ENCODE peak calls at places on chromosomes 6 and 20, in four cellular contexts. L is adrenal gland, K is heart left ventricle, N is suprapubic skin. P is an unnamed sample.

GRCh38 chr6:27892596-27893058 is 19.6 kb downstream of the OR2B2 start:
- DNase-seq in N (no peak), L (no peak), K (no peak), P (no peak)

GRCh38 chr20:45833030-45833882 is at the start of gene SNX21:
- DNase-seq in L (peak), N (peak), K (peak), P (peak)

GRCh38 chr20:32972181-32973076 is 31.8 kb downstream of the SUN5 start:
- DNase-seq in L (no peak), N (peak), K (no peak), P (peak)

GRCh38 chr6:109073344-109074235 is 21.1 kb downstream of the SESN1 start:
- DNase-seq in L (peak), N (no peak), K (peak), P (no peak)

GRCh38 chr20:47019106-47019824 is 124.6 kb downstream of the EYA2 start:
- DNase-seq in N (no peak), K (no peak), L (peak), P (no peak)

GRCh38 chr6:133705071-133705470 is 183.8 kb upstream of the TCF21 start:
- DNase-seq in N (no peak), K (no peak), L (no peak), P (no peak)

GRCh38 chr20:22394583-22394982 is 189.8 kb downstream of the FOXA2 start:
- DNase-seq in N (no peak), K (no peak), L (no peak), P (no peak)

GRCh38 chr6:137496909-137497721 is 2.9 kb upstream of the OLIG3 start:
- DNase-seq in N (no peak), K (no peak), L (no peak), P (no peak)

GRCh38 chr6:109892451-109893435 is 85.4 kb upstream of the GPR6 start:
- DNase-seq in L (no peak), N (no peak), K (no peak), P (no peak)

GRCh38 chr6:43570876-43571441 is 4.9 kb downstream of the XPO5 start:
- DNase-seq in K (no peak), L (no peak), N (no peak), P (no peak)

GRCh38 chr6:35485402-35485877 is 11.4 kb downstream of the TEAD3 start:
- DNase-seq in N (no peak), K (no peak), L (no peak), P (no peak)

GRCh38 chr6:44201200-44201599 is 15.5 kb upstream of the MYMX start:
- DNase-seq in L (no peak), N (no peak), K (no peak), P (no peak)

GRCh38 chr20:62358171-62358719 is 8.9 kb downstream of the LAMA5 start:
- DNase-seq in N (no peak), K (no peak), L (peak), P (no peak)

GRCh38 chr6:6713660-6714446 is 125.3 kb downstream of the LY86 start:
- DNase-seq in N (no peak), K (no peak), L (no peak), P (no peak)

GRCh38 chr6:52390361-52390727 is 28.4 kb downstream of the PAQR8 start:
- DNase-seq in K (no peak), L (no peak), N (no peak), P (no peak)

GRCh38 chr20:49699200-49699992 is 14.3 kb downstream of the B4GALT5 start:
- DNase-seq in N (no peak), L (no peak), K (no peak), P (no peak)

GRCh38 chr20:41079066-41079465 is 50.4 kb downstream of the TOP1 start:
- DNase-seq in N (no peak), L (no peak), K (no peak), P (no peak)

GRCh38 chr6:10505529-10505928 is 15.6 kb upstream of the GCNT2 start:
- DNase-seq in K (no peak), L (no peak), N (no peak), P (no peak)

GRCh38 chr20:43138061-43138860 is 51.4 kb downstream of the PTPRT start:
- DNase-seq in N (no peak), L (no peak), K (no peak), P (no peak)

GRCh38 chr20:15077733-15078132 is 740.3 kb upstream of the FLRT3 start:
- DNase-seq in K (no peak), N (no peak), L (no peak), P (no peak)

GRCh38 chr6:162964703-162965140 is 236.9 kb downstream of the PACRG start:
- DNase-seq in N (no peak), K (peak), L (peak), P (peak)

GRCh38 chr6:29011276-29011734 is 6.2 kb upstream of the ZNF311 start:
- DNase-seq in K (peak), N (no peak), L (peak), P (peak)

GRCh38 chr20:57436223-57436545 is 45.0 kb downstream of the RBM38 start:
- DNase-seq in K (no peak), N (no peak), L (no peak), P (no peak)

GRCh38 chr6:113122060-113122459 is 735.1 kb upstream of the MARCKS start:
- DNase-seq in K (peak), L (no peak), N (no peak), P (no peak)

GRCh38 chr6:32692019-32692418 is 25.6 kb upstream of the HLA-DQB1 start:
- DNase-seq in K (no peak), N (no peak), L (peak), P (no peak)

GRCh38 chr20:62523473-62524203 is 47.8 kb upstream of the GATA5 start:
- DNase-seq in K (no peak), L (no peak), N (no peak), P (no peak)

GRCh38 chr6:95848717-95849116 is 167.1 kb upstream of the FUT9 start:
- DNase-seq in K (no peak), N (no peak), L (no peak), P (no peak)

GRCh38 chr6:6717953-6718352 is 129.4 kb downstream of the LY86 start:
- DNase-seq in K (no peak), N (no peak), L (no peak), P (no peak)

GRCh38 chr6:169019727-169020491 is 233.7 kb downstream of the THBS2 start:
- DNase-seq in K (no peak), L (no peak), N (no peak), P (no peak)

GRCh38 chr6:169019111-169019510 is 234.5 kb downstream of the THBS2 start:
- DNase-seq in K (no peak), L (no peak), N (no peak), P (no peak)

GRCh38 chr6:169020821-169021220 is 232.8 kb downstream of the THBS2 start:
- DNase-seq in L (no peak), K (no peak), N (no peak), P (no peak)

GRCh38 chr6:169014681-169015080 is 239.0 kb downstream of the THBS2 start:
- DNase-seq in N (no peak), K (no peak), L (no peak), P (no peak)

GRCh38 chr6:169016758-169017157 is 236.9 kb downstream of the THBS2 start:
- DNase-seq in L (no peak), N (no peak), K (no peak), P (no peak)
- H3K4me3 ChIP-seq in L (no peak), N (no peak), K (no peak), P (no peak)

GRCh38 chr6:47308674-47309325 is 905 bp downstream of the TNFRSF21 start:
- DNase-seq in K (peak), L (no peak), N (no peak), P (no peak)

GRCh38 chr6:47307362-47308222 is 2.1 kb downstream of the TNFRSF21 start:
- DNase-seq in L (no peak), N (no peak), K (no peak), P (no peak)

GRCh38 chr6:47310131-47310480 is 401 bp upstream of the TNFRSF21 start:
- DNase-seq in L (no peak), N (no peak), K (no peak), P (no peak)

GRCh38 chr6:47308223-47308567 is 1.5 kb downstream of the TNFRSF21 start:
- DNase-seq in K (no peak), L (no peak), N (no peak), P (no peak)

DNA sequence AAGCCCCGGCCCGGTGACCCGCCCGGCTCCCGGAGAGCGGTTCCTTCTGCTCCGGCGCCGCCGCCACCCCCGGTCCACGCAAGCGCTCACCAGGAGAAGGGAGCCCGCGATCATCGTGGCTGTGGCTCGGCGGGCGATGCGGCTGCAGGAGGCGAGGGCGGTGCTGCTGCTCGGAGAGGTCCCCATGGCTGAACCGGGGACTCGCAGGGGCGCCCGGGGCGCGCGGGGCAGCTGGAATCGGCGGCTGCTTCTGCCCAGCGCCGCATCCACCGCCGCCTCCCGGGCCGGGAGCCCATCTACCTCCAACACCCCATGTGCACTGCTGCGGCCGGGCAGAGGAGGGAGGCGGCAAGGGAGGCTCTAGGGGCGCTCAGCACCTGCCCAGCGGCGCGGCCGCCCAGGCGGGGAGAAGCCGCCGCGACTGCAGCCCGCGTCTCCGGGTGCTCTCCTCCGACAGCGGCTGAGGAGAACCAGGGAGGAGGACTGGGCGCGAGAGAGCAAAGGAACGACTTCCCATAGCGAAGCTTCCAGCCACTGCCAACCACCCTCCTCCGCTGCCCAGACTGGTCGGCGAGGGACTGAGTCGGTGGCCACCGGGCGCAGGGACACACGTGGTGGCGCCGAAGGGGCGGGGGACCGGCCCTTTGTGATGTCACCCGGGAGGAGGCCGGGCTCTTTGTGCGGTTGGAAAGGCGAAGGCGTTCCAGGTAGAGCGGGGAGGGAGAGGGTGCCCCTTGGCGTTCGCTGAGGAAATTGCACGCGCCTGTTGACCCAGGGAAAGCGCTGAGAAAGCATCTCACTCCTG is at the start of gene TNFRSF21:
- DNase-seq in N (peak), L (peak), K (peak), P (peak)
- H3K4me3 ChIP-seq in N (peak), L (peak), K (peak), P (peak)

GRCh38 chr6:36600564-36601146 is 6.5 kb downstream of the SRSF3 start:
- DNase-seq in N (no peak), K (no peak), L (no peak), P (no peak)
- H3K4me3 ChIP-seq in N (peak), K (no peak), L (peak), P (no peak)

DNA sequence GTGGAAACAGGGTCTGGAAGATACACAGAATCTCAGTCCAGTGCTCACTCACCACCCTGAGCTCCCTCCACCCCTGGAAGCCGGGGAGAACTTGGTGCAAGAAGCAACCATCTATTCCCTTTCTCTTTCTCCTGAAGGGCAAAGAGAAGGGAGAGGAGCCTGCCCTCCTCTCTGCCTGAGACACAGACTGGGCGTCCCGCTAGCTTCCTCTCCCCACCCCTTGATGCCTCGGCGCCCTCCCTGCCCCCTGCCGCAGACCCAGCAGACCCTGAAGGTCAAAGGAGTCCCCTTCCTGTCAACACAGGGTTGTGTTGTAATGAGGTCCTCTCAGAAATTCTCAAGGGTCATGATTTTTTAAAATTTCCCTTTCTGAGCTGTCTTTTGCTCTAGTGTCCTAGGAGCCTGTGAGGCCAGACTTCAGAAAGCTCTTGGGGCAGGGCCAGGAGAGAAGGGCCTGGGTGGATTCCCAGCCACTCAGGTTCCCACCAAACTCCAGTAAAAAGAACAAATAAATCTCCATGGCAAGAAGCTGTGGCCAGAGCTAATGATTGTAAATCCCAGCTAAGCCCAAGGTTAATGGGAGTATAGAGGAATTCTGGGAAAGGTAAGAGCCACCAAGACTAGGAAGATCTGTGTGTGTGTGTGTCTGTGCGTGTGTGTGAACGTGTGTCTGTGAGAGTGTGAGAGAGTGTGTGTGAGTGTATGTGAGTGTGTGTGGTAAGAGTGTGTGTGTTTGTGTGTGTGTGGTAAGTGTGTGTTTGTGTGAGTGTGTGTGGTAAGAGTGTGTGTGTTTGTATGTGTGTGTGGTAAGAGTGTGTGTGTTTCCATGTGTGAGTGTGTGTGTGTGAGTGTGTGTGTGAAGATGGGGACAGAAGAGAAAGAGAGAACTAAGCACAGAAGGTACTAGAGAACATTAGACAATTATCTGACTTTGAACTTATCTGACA is 1.0 kb upstream of the JPH2 start:
- DNase-seq in L (no peak), K (no peak), N (no peak), P (no peak)
- H3K4me3 ChIP-seq in L (peak), K (no peak), N (peak), P (no peak)

DNA sequence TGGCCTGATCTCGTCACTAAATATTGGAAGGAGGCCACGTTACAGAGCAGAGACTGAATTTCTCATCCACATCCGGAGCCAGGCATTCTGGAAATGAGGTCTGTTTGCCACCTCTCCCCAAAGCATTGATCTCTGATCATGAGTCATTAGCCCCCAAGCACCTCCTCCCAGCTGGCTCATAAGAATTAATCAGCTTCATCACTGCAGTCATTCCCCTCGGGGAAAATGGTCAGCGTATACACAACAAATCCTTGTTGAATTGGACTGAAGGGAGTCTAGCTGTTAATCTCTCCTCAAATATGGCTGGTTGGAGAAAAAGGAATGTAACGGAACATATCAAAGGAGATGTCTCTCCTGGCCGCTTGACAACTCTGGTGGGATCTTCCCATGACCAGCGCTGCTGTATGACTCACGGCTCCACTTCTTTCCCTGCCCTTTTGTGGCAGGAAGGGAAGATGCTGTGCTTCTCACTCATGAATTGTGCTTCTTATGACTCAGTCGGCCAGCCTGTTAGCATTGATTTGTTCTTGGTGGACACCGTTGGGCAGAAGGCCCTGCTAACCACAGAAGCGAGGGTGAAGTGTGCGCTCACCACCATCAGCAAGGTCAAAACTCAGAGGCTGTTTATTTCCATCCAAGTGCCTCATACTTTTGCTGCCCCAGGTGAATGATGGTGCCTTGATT is 76.7 kb downstream of the RNF182 start:
- DNase-seq in L (no peak), K (no peak), N (no peak), P (no peak)
- H3K4me3 ChIP-seq in L (no peak), K (no peak), N (no peak), P (no peak)

GRCh38 chr20:53736757-53737403 is 143.2 kb upstream of the ZNF217 start:
- DNase-seq in N (no peak), L (no peak), K (no peak), P (no peak)
- H3K4me3 ChIP-seq in N (peak), L (peak), K (no peak), P (no peak)

GRCh38 chr6:158831571-158831970 is 12.4 kb upstream of the EZR start:
- DNase-seq in L (no peak), N (no peak), K (no peak), P (no peak)
- H3K4me3 ChIP-seq in L (no peak), N (no peak), K (no peak), P (no peak)